ENCODE peak calls at places on chromosomes 6 and 20, in five cellular contexts. T is activated CD8-positive, alpha-beta memory T cell treated with anti-CD3 and anti-CD28 coated beads for 24 hours; R is CD8-positive, alpha-beta T cell; B is stimulated activated CD4-positive, alpha-beta T cell treated with anti-CD3 and anti-CD28 coated beads, Interleukin-1b, Interleukin-23, amount 100 ng/mL, for 1 hour; Z is NCI-H2171. N is an unnamed sample.

GRCh38 chr6:107215334-107215733 is 100.0 kb upstream of the BEND3 start:
- DNase-seq in T (no peak), R (no peak), B (no peak), Z (no peak), N (no peak)

GRCh38 chr20:63735859-63736718 is at the start of gene LIME1:
- DNase-seq in T (peak), R (peak), B (no peak), Z (no peak), N (no peak)

GRCh38 chr6:155455766-155456165 is at the start of gene NOX3:
- DNase-seq in T (no peak), R (no peak), B (no peak), Z (no peak), N (no peak)

GRCh38 chr20:3801846-3802245 is 5.7 kb downstream of the CDC25B start:
- DNase-seq in T (no peak), R (no peak), B (no peak), Z (no peak), N (no peak)

GRCh38 chr20:44494266-44494665 is 18.6 kb downstream of the TTPAL start:
- DNase-seq in T (no peak), R (no peak), B (no peak), Z (no peak), N (no peak)

GRCh38 chr6:82616386-82617028 is 252.9 kb downstream of the TPBG start:
- DNase-seq in T (no peak), R (no peak), B (no peak), Z (no peak), N (no peak)

GRCh38 chr20:48526936-48527335 is 300.9 kb downstream of the PREX1 start:
- DNase-seq in T (no peak), R (no peak), B (no peak), Z (no peak), N (no peak)

GRCh38 chr6:139748353-139749146 is 374.1 kb upstream of the CITED2 start:
- DNase-seq in T (no peak), R (no peak), B (no peak), Z (no peak), N (no peak)

GRCh38 chr20:36919715-36920333 is 31.7 kb downstream of the SAMHD1 start:
- DNase-seq in T (peak), R (no peak), B (no peak), Z (peak), N (no peak)

GRCh38 chr20:35478804-35479472 is 23.5 kb downstream of the CEP250 start:
- DNase-seq in T (no peak), R (no peak), B (no peak), Z (no peak), N (peak)

GRCh38 chr6:79009819-79010218 is 68.2 kb downstream of the PHIP start:
- DNase-seq in T (no peak), R (no peak), B (no peak), Z (no peak), N (no peak)

GRCh38 chr6:14810021-14810420 is 435.8 kb upstream of the JARID2 start:
- DNase-seq in T (no peak), R (no peak), B (no peak), Z (peak), N (no peak)

GRCh38 chr6:85354761-85355618 is 94.9 kb upstream of the NT5E start:
- DNase-seq in T (peak), R (peak), B (no peak), Z (peak), N (peak)

GRCh38 chr20:47256665-47257236 is 99.7 kb downstream of the ZMYND8 start:
- DNase-seq in T (no peak), R (no peak), B (no peak), Z (no peak), N (no peak)

GRCh38 chr6:21559238-21559637 is 34.3 kb upstream of the SOX4 start:
- DNase-seq in T (no peak), R (no peak), B (no peak), Z (peak), N (no peak)

GRCh38 chr6:152387091-152387490 is 250.1 kb downstream of the SYNE1 start:
- DNase-seq in T (no peak), R (no peak), B (no peak), Z (no peak), N (no peak)

GRCh38 chr6:170178561-170179477 is 112.1 kb downstream of the DLL1 start:
- DNase-seq in T (peak), R (peak), B (no peak), Z (peak), N (no peak)

GRCh38 chr6:31834704-31835375 is 7.3 kb downstream of the HSPA1B start:
- DNase-seq in T (peak), R (peak), B (peak), Z (peak), N (peak)

GRCh38 chr6:111724505-111724904 is 118.8 kb upstream of the TRAF3IP2 start:
- DNase-seq in T (no peak), R (peak), B (no peak), Z (no peak), N (no peak)

GRCh38 chr6:46323312-46323965 is 152.7 kb upstream of the ENPP5 start:
- DNase-seq in T (no peak), R (no peak), B (no peak), Z (no peak), N (no peak)

GRCh38 chr20:33370296-33370695 is 31.0 kb downstream of the CDK5RAP1 start:
- DNase-seq in T (peak), R (peak), B (peak), Z (no peak), N (no peak)

GRCh38 chr20:10219452-10219791 is 792 bp downstream of the SNAP25 start:
- DNase-seq in T (peak), R (peak), B (no peak), Z (peak), N (peak)

GRCh38 chr6:21507811-21508210 is 85.7 kb upstream of the SOX4 start:
- DNase-seq in T (no peak), R (no peak), B (no peak), Z (no peak), N (no peak)

GRCh38 chr6:49205526-49205925 is 257.5 kb downstream of the MMUT start:
- DNase-seq in T (no peak), R (no peak), B (no peak), Z (no peak), N (no peak)

GRCh38 chr6:73216859-73217258 is 8.4 kb downstream of the KHDC1L start:
- DNase-seq in T (no peak), R (no peak), B (no peak), Z (no peak), N (no peak)

GRCh38 chr6:118263929-118264486 is 284.1 kb upstream of the PLN start:
- DNase-seq in T (no peak), R (no peak), B (no peak), Z (no peak), N (peak)

GRCh38 chr6:43407296-43407695 is 20.0 kb upstream of the ABCC10 start:
- DNase-seq in T (no peak), R (no peak), B (no peak), Z (no peak), N (no peak)

GRCh38 chr6:33162471-33162870 is 29.8 kb downstream of the COL11A2 start:
- DNase-seq in T (no peak), R (no peak), B (no peak), Z (no peak), N (no peak)

GRCh38 chr6:81814365-81815109 is 62.1 kb upstream of the TENT5A start:
- DNase-seq in T (no peak), R (no peak), B (no peak), Z (no peak), N (no peak)

GRCh38 chr6:154319231-154319858 is 37.3 kb downstream of the IPCEF1 start:
- DNase-seq in T (no peak), R (no peak), B (no peak), Z (no peak), N (no peak)

GRCh38 chr6:79864001-79864400 is 83.4 kb downstream of the ELOVL4 start:
- DNase-seq in T (no peak), R (no peak), B (no peak), Z (peak), N (no peak)

GRCh38 chr20:21622097-21622496 is 83.4 kb upstream of the PAX1 start:
- DNase-seq in T (no peak), R (no peak), B (no peak), Z (no peak), N (no peak)

N was measured in WTC11.